ENCODE peak calls at places on chromosomes 3 and 15, in nine cellular contexts. X is body of pancreas; P is GM06990; N is uterus; S is endothelial cell; B is activated CD8-positive, alpha-beta T cell treated with anti-CD3 and anti-CD28 coated beads for 36 hours; E is progenitor cell of endocrine pancreas; C is lower leg skin; H is pancreas. O is an unnamed sample.

GRCh38 chr15:23648920-23649515 is 1.4 kb upstream of the MAGEL2 start:
- DNase-seq in X (peak; percentile 38), P (no peak), N (no peak), S (peak; percentile 60), B (peak; percentile 57), E (no peak), C (no peak), H (peak; percentile 27), O (no peak)

GRCh38 chr3:81425198-81425868 is 336.1 kb downstream of the GBE1 start:
- DNase-seq in X (no peak), P (no peak), N (no peak), S (no peak), B (no peak), E (no peak), C (no peak), H (no peak), O (no peak)

GRCh38 chr3:52428151-52429005 is 16.5 kb downstream of the SEMA3G start:
- DNase-seq in X (peak; percentile 74), P (no peak), N (peak; percentile 59), S (peak; percentile 56), B (peak; percentile 57), E (no peak), C (peak; percentile 87), H (peak; percentile 52), O (peak; percentile 60)

GRCh38 chr3:52528596-52529375 is 4.9 kb downstream of the NT5DC2 start:
- DNase-seq in X (peak; percentile 14), P (peak; percentile 2), N (peak; percentile 15), S (no peak), B (no peak), E (no peak), C (peak; percentile 84), H (no peak), O (no peak)

GRCh38 chr15:45458746-45459403 is 63.7 kb downstream of the SLC30A4 start:
- DNase-seq in X (peak; percentile 61), P (no peak), N (peak; percentile 65), S (peak; percentile 78), B (peak; percentile 89), E (peak; percentile 68), C (peak; percentile 94), H (peak; percentile 39), O (peak; percentile 65)

GRCh38 chr15:73370151-73370550 is 1.4 kb upstream of the HCN4 start:
- DNase-seq in X (no peak), P (no peak), N (no peak), S (no peak), B (no peak), E (no peak), C (no peak), H (no peak), O (no peak)

GRCh38 chr15:85489773-85490493 is 109.5 kb downstream of the AKAP13 start:
- DNase-seq in X (no peak), P (peak; percentile 45), N (no peak), S (no peak), B (no peak), E (no peak), C (no peak), H (no peak), O (no peak)

GRCh38 chr3:146491303-146491702 is 21.9 kb upstream of the PLSCR2 start:
- DNase-seq in X (no peak), P (no peak), N (no peak), S (no peak), B (no peak), E (no peak), C (no peak), H (no peak), O (no peak)

GRCh38 chr3:88628901-88629300 is 478.5 kb upstream of the EPHA3 start:
- DNase-seq in X (no peak), P (no peak), N (no peak), S (no peak), B (no peak), E (no peak), C (no peak), H (no peak), O (no peak)

GRCh38 chr3:129485681-129486056 is 42.8 kb upstream of the RHO start:
- DNase-seq in X (peak; percentile 58), P (no peak), N (peak; percentile 82), S (no peak), B (no peak), E (no peak), C (peak; percentile 98), H (peak; percentile 30), O (no peak)

GRCh38 chr3:144127700-144128099 is 156.1 kb downstream of the DIPK2A start:
- DNase-seq in X (no peak), P (no peak), N (no peak), S (no peak), B (no peak), E (no peak), C (no peak), H (no peak), O (no peak)

GRCh38 chr15:64693134-64693533 is 82.3 kb downstream of the RBPMS2 start:
- DNase-seq in X (peak; percentile 58), P (no peak), N (peak; percentile 55), S (no peak), B (no peak), E (no peak), C (no peak), H (peak; percentile 32), O (no peak)

GRCh38 chr3:30453364-30454039 is 152.9 kb upstream of the TGFBR2 start:
- DNase-seq in X (no peak), P (no peak), N (no peak), S (no peak), B (no peak), E (no peak), C (no peak), H (no peak), O (no peak)

GRCh38 chr3:161405087-161405486 is 33.8 kb upstream of the SPTSSB start:
- DNase-seq in X (no peak), P (no peak), N (no peak), S (no peak), B (no peak), E (no peak), C (no peak), H (no peak), O (no peak)

GRCh38 chr3:120147072-120147871 is 53.0 kb upstream of the GSK3B start:
- DNase-seq in X (peak; percentile 23), P (no peak), N (no peak), S (no peak), B (peak; percentile 67), E (no peak), C (no peak), H (peak; percentile 7), O (peak; percentile 27)

GRCh38 chr3:51709675-51710074 is 2.8 kb downstream of the GRM2 start:
- DNase-seq in X (no peak), P (no peak), N (no peak), S (no peak), B (peak; percentile 17), E (no peak), C (no peak), H (no peak), O (no peak)

GRCh38 chr15:90435652-90436337 is 47.8 kb downstream of the IQGAP1 start:
- DNase-seq in X (no peak), P (no peak), N (no peak), S (no peak), B (no peak), E (no peak), C (no peak), H (no peak), O (no peak)

GRCh38 chr3:192636517-192637444 is 90.6 kb downstream of the FGF12 start:
- DNase-seq in X (no peak), P (no peak), N (no peak), S (no peak), B (no peak), E (no peak), C (no peak), H (no peak), O (no peak)

GRCh38 chr15:71413419-71413818 is 298.1 kb downstream of the THSD4 start:
- DNase-seq in X (no peak), P (no peak), N (no peak), S (no peak), B (no peak), E (no peak), C (no peak), H (no peak), O (no peak)

GRCh38 chr3:27244374-27244773 is 124.8 kb downstream of the NEK10 start:
- DNase-seq in X (no peak), P (no peak), N (no peak), S (no peak), B (no peak), E (no peak), C (no peak), H (no peak), O (no peak)
- TF ChIP-seq CTCF in X (no peak), P (peak; percentile 11), N (no peak), S (no peak), B (no peak), E (no peak), C (no peak), H (no peak), O (no peak)

GRCh38 chr3:191502583-191502982 is 41.6 kb downstream of the PYDC2 start:
- DNase-seq in X (no peak), P (no peak), N (no peak), S (no peak), B (no peak), E (no peak), C (no peak), H (no peak), O (no peak)
- TF ChIP-seq CTCF in X (peak; percentile 16), P (peak; percentile 36), N (no peak), S (peak; percentile 45), B (no peak), E (peak; percentile 54), C (no peak), H (no peak), O (no peak)

GRCh38 chr3:67075295-67075694 is 77.2 kb downstream of the KBTBD8 start:
- DNase-seq in X (no peak), P (no peak), N (no peak), S (no peak), B (peak; percentile 11), E (no peak), C (no peak), H (no peak), O (peak; percentile 15)

GRCh38 chr3:67082533-67083024 is 84.5 kb downstream of the KBTBD8 start:
- DNase-seq in X (no peak), P (no peak), N (no peak), S (no peak), B (no peak), E (no peak), C (no peak), H (no peak), O (no peak)

GRCh38 chr3:67076607-67077006 is 78.5 kb downstream of the KBTBD8 start:
- DNase-seq in X (no peak), P (no peak), N (no peak), S (no peak), B (no peak), E (no peak), C (no peak), H (no peak), O (no peak)

GRCh38 chr3:67073812-67074211 is 75.7 kb downstream of the KBTBD8 start:
- DNase-seq in X (no peak), P (no peak), N (no peak), S (no peak), B (no peak), E (no peak), C (no peak), H (no peak), O (no peak)

GRCh38 chr3:67077656-67078055 is 79.5 kb downstream of the KBTBD8 start:
- DNase-seq in X (no peak), P (no peak), N (no peak), S (no peak), B (no peak), E (no peak), C (no peak), H (no peak), O (no peak)
- TF ChIP-seq CTCF in X (no peak), P (no peak), N (no peak), S (no peak), B (no peak), E (no peak), C (no peak), H (no peak), O (no peak)

GRCh38 chr15:99433757-99434211 is 132.0 kb upstream of the MEF2A start:
- DNase-seq in X (no peak), P (no peak), N (no peak), S (no peak), B (no peak), E (no peak), C (peak; percentile 79), H (no peak), O (no peak)
- TF ChIP-seq CTCF in X (no peak), P (no peak), N (no peak), S (no peak), B (no peak), E (no peak), C (no peak), H (no peak), O (no peak)